ENCODE peak calls at places on chromosomes 6 and 20, in four cellular contexts. J, M, H and Z are unnamed samples.

GRCh38 chr6:55014321-55015088 is 159.8 kb upstream of the HCRTR2 start:
- DNase-seq in M (no peak), H (no peak), J (no peak), Z (no peak)

GRCh38 chr20:57388953-57389694 is 2.1 kb upstream of the RBM38 start:
- DNase-seq in H (peak; percentile 59), M (peak; percentile 60), J (peak; percentile 38), Z (no peak)

GRCh38 chr6:1933292-1933691 is 312.1 kb downstream of the GMDS start:
- DNase-seq in M (no peak), J (no peak), H (no peak), Z (no peak)

GRCh38 chr6:37456126-37456525 is 23.1 kb downstream of the CMTR1 start:
- DNase-seq in M (peak; percentile 54), H (no peak), J (no peak), Z (no peak)

GRCh38 chr6:170209354-170210025 is 81.4 kb downstream of the DLL1 start:
- DNase-seq in M (no peak), J (peak; percentile 9), H (no peak), Z (no peak)

GRCh38 chr20:53890434-53891305 is 179.7 kb downstream of the BCAS1 start:
- DNase-seq in M (no peak), J (no peak), H (no peak), Z (no peak)

GRCh38 chr6:108961985-108962384 is 113.8 kb downstream of the ARMC2 start:
- DNase-seq in J (no peak), H (no peak), M (peak; percentile 54), Z (no peak)

GRCh38 chr6:46217671-46218131 is 46.9 kb upstream of the ENPP5 start:
- DNase-seq in H (no peak), M (peak; percentile 13), J (no peak), Z (no peak)

GRCh38 chr20:15862178-15862577 is 711.1 kb downstream of the KIF16B start:
- DNase-seq in H (no peak), J (no peak), M (no peak), Z (no peak)

GRCh38 chr20:51910202-51911050 is 108.1 kb upstream of the SALL4 start:
- DNase-seq in J (no peak), H (no peak), M (peak; percentile 50), Z (no peak)

GRCh38 chr20:49045440-49046086 is 549 bp upstream of the CSE1L start:
- DNase-seq in H (no peak), J (no peak), M (no peak), Z (no peak)

GRCh38 chr6:11460837-11461661 is 76.5 kb upstream of the TMEM170B start:
- DNase-seq in J (no peak), M (no peak), H (no peak), Z (no peak)

GRCh38 chr6:164928041-164928321 is 381.4 kb downstream of the C6orf118 start:
- DNase-seq in M (no peak), J (no peak), H (no peak), Z (no peak)

GRCh38 chr6:164927288-164928040 is 381.9 kb downstream of the C6orf118 start:
- DNase-seq in H (peak; percentile 37), M (peak; percentile 72), J (peak; percentile 88), Z (no peak)

GRCh38 chr6:164925681-164926530 is 383.5 kb downstream of the C6orf118 start:
- DNase-seq in M (no peak), J (no peak), H (no peak), Z (no peak)

GRCh38 chr6:164928366-164929154 is 380.8 kb downstream of the C6orf118 start:
- DNase-seq in J (peak; percentile 39), H (no peak), M (peak; percentile 7), Z (no peak)

DNA sequence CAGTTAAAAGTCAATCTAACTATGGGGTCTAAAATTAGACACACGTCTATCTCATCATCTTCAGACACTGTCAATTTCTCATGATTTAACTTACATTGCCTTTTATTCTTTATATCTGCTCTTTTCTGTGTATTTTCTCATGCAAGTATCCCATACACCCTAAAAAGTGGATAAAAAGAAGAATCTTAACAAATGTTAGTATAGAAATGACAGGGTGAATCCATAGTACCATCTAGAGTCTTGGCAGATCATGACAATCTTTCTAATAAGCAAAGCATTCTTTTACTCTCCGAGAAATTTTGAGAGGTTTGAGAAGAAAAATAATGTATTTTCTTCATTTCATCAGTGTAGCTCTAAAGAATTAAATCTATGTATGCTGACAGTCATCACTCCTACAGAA is 382.7 kb downstream of the C6orf118 start:
- DNase-seq in H (no peak), M (peak; percentile 1), J (no peak), Z (no peak)
- TF ChIP-seq CTCF in H (no peak), M (no peak), J (no peak), Z (no peak)

GRCh38 chr20:63533871-63534393 is 3.2 kb downstream of the PTK6 start:
- DNase-seq in H (no peak), J (peak; percentile 27), M (no peak), Z (no peak)
- TF ChIP-seq CTCF in H (no peak), J (no peak), M (no peak), Z (no peak)

DNA sequence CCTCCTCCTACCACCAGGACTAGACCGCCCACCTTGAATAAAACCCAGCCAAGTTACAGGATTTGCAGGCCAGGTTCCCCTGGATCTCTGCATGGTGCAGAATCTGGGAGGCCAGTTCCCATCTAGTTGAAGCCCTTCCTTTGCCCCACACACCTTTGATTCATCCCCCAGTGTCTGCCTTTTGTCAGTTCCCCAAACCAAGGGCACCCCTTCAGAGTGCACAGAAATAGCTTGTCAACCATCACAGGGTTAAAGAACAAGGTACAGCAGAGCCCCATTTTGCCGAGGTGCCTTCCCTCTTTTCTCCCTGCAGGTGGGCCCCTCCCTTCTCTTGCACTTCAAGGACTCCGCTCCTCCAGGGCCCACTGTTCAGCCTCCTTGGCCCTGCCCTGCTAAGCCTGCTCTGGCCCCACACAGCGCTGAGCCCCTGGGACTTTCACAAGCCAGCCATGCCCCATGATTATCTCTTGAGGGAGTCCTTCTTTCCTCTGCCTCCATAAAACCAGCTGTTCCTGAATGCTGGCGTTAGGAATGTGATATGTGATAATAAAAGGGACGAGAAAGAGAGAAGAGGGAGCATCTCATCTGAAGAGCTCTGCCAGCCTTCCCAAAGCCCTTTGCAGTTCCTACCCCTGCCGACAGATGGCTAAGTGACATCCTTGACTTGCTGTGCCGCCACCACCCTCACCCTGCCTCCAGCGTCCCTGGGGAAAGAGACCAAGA is 280.3 kb downstream of the CDC5L start:
- DNase-seq in J (peak; percentile 50), M (no peak), H (no peak), Z (no peak)
- TF ChIP-seq CTCF in J (peak; percentile 58), M (peak; percentile 67), H (peak; percentile 30), Z (peak; percentile 65)

DNA sequence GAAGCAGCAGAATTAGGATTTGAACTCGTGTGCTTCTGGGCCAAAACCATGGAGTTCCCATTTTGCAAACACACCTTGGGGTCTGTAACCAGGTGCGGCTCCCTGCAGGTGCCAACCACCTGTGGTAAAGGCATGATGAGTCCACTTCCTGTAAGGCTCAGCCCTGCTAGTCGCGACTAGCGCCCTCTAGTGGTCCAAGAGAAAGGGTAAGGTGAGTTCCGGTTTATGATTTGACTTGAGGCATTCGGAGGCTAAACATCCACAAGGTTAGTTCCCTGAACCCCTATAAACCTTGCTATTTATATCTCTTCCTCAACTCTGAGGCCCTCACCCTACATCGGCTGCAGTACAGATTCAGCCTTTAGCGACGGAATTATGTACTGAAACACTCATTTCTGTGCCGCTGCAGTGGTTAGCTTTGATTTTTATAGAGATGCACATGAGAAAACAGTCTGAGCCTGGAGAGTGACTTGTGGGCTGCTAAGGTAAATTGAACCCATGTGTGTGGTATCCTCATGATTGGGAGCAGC is 173.4 kb downstream of the PLCB1 start:
- DNase-seq in M (peak; percentile 20), J (peak; percentile 47), H (peak; percentile 77), Z (peak; percentile 15)
- TF ChIP-seq CTCF in M (peak; percentile 67), J (peak; percentile 86), H (peak; percentile 67), Z (peak; percentile 86)

DNA sequence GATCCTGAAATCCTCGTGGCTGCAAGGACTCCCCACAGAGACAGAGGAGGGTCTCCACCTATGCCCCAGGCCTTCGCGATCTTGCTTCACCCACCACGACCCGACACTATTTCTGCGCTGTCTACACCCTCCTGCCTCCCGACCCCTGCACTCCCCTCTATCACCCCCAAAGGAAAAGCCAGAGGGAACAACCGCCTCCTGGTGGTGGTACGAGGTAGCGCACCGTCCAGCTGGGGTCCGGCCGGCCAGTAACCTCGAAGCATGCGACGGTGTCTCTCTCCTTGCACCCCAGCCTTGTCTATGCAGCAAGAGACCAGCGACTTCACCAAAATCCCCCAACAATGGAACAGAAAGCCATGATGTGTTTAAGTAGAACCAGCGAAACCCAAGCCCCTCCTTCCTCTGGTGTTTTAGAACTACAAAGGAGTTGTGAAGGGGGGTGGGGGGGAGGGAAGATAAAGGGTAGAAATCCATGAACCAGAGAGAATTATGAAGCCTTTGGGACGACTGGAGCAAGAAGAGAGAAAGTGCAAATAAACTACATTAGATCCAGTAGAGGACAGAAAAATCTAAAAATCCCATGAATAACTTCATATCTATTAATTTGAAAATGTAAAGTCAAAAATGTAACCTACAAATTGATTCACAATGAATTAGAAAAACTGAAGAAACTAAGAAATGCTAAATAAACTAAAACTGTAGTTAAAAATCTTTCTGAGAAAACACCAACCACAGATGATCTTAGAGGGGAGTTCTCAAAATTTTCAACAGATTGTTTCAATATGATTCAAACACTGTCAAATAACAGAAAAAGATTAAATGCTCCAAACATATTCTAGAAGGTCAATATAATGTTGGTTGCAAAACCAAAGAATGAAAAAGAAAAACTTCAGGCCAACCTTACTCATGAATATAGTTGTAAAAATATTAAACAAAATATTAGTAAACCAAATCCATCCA is 168.0 kb downstream of the CDK19 start:
- DNase-seq in H (no peak), M (no peak), J (no peak), Z (no peak)
- TF ChIP-seq CTCF in H (no peak), M (peak; percentile 44), J (peak; percentile 63), Z (peak; percentile 47)